ENCODE peak calls at places on chromosomes 2 and 18, in nine cellular contexts. M, Q, K, Z, W, U, E, P and Y are unnamed samples.

GRCh38 chr18:80179857-80180558 is 67.3 kb downstream of the PARD6G start:
- DNase-seq in M (no peak), Z (no peak), U (no peak), P (no peak), W (no peak), Q (no peak), K (no peak), E (no peak), Y (no peak)

GRCh38 chr2:218401834-218402370 is 2.2 kb downstream of the CTDSP1 start:
- DNase-seq in Q (no peak), P (no peak), E (no peak), W (no peak), U (no peak), M (no peak), Z (no peak), K (no peak), Y (no peak)

GRCh38 chr2:122255924-122256323 is 500.5 kb downstream of the TSN start:
- DNase-seq in E (no peak), P (no peak), U (no peak), K (no peak), Z (no peak), M (no peak), W (no peak), Q (no peak), Y (no peak)

GRCh38 chr2:238403632-238404405 is 22.9 kb upstream of the ASB1 start:
- DNase-seq in E (no peak), Q (no peak), M (no peak), W (no peak), U (no peak), P (no peak), Z (no peak), K (no peak), Y (no peak)

GRCh38 chr2:64448069-64448468 is 5.9 kb upstream of the LGALSL start:
- DNase-seq in M (no peak), E (no peak), Z (no peak), Q (no peak), U (no peak), P (no peak), W (no peak), K (peak), Y (no peak)

GRCh38 chr18:55997156-55997561 is 409.2 kb upstream of the TCF4 start:
- DNase-seq in E (no peak), K (no peak), Z (no peak), M (no peak), Q (no peak), P (no peak), U (no peak), W (no peak), Y (no peak)

GRCh38 chr2:11393711-11394236 is 49.3 kb upstream of the ROCK2 start:
- DNase-seq in P (no peak), K (no peak), U (no peak), W (no peak), E (no peak), Q (peak), Z (no peak), M (no peak), Y (no peak)

GRCh38 chr2:45885111-45885685 is 233.7 kb downstream of the PRKCE start:
- DNase-seq in P (no peak), K (no peak), Z (no peak), M (no peak), U (no peak), Q (no peak), W (no peak), E (no peak), Y (no peak)

GRCh38 chr2:73700111-73700510 is 37.0 kb downstream of the TPRKB start:
- DNase-seq in P (no peak), K (no peak), Z (peak), Q (peak), U (no peak), M (no peak), W (no peak), E (no peak), Y (no peak)

GRCh38 chr2:190847504-190848201 is 33.0 kb upstream of the GLS start:
- DNase-seq in W (no peak), Z (no peak), U (no peak), M (no peak), P (no peak), Q (peak), K (no peak), E (no peak), Y (no peak)

GRCh38 chr2:45712538-45712937 is 61.1 kb downstream of the PRKCE start:
- DNase-seq in P (no peak), M (no peak), Q (no peak), U (no peak), K (no peak), E (no peak), W (no peak), Z (no peak), Y (no peak)

GRCh38 chr2:151978709-151979108 is 120.1 kb downstream of the CACNB4 start:
- DNase-seq in U (no peak), P (no peak), Q (no peak), M (no peak), E (no peak), Z (no peak), K (no peak), W (no peak), Y (no peak)

GRCh38 chr2:199988176-199988575 is 32.8 kb downstream of the MAIP1 start:
- DNase-seq in E (no peak), P (no peak), W (no peak), Z (no peak), M (no peak), U (no peak), K (no peak), Q (peak), Y (no peak)

GRCh38 chr2:70769450-70769849 is 1.4 kb upstream of the ADD2 start:
- DNase-seq in K (no peak), P (no peak), E (no peak), W (no peak), U (no peak), M (no peak), Q (no peak), Z (no peak), Y (no peak)

GRCh38 chr2:39705638-39706037 is 39.9 kb downstream of the TMEM178A start:
- DNase-seq in W (no peak), U (no peak), M (no peak), Q (no peak), P (no peak), E (no peak), K (no peak), Z (no peak), Y (no peak)

GRCh38 chr2:203636896-203637818 is 69.3 kb upstream of the CD28 start:
- DNase-seq in M (no peak), K (no peak), Z (peak), W (no peak), E (no peak), U (no peak), P (no peak), Q (no peak), Y (no peak)

GRCh38 chr2:204497855-204498254 is 47.4 kb upstream of the PARD3B start:
- DNase-seq in Q (no peak), Z (no peak), W (no peak), K (no peak), U (no peak), P (no peak), M (no peak), E (no peak), Y (no peak)

GRCh38 chr18:10131036-10131774 is 217.4 kb downstream of the VAPA start:
- DNase-seq in K (no peak), Q (no peak), W (no peak), E (no peak), P (no peak), M (no peak), Z (no peak), U (no peak), Y (no peak)